ENCODE peak calls at places on chromosomes 16 and 17, in nine cellular contexts. X, Q, U, H, V, T, D, Z and C are unnamed samples.

GRCh38 chr17:36705651-36706436 is 104.5 kb downstream of the MRM1 start:
- DNase-seq in H (peak), Z (peak), U (peak), Q (no peak), X (peak), D (peak), T (peak), V (peak), C (peak)

GRCh38 chr17:73863761-73864535 is 219.7 kb upstream of the SDK2 start:
- DNase-seq in H (no peak), U (no peak), V (no peak), T (no peak), X (peak), Q (no peak), Z (peak), D (no peak), C (no peak)

GRCh38 chr17:69906306-69906705 is 168.7 kb upstream of the KCNJ16 start:
- DNase-seq in Q (no peak), H (no peak), Z (no peak), T (no peak), U (no peak), D (no peak), V (no peak), X (no peak), C (no peak)

GRCh38 chr17:37079735-37080134 is 131.0 kb downstream of the AATF start:
- DNase-seq in Q (no peak), H (no peak), Z (no peak), V (no peak), T (no peak), X (no peak), U (no peak), D (no peak), C (no peak)

GRCh38 chr16:79429276-79430128 is 171.0 kb downstream of the MAF start:
- DNase-seq in Q (no peak), H (no peak), V (no peak), T (no peak), X (no peak), Z (no peak), D (no peak), U (peak), C (no peak)

GRCh38 chr16:15404792-15405191 is 9.2 kb downstream of the MPV17L start:
- DNase-seq in X (no peak), D (no peak), V (no peak), U (peak), H (no peak), Q (no peak), Z (no peak), T (no peak), C (no peak)

GRCh38 chr16:54296543-54296942 is 10.0 kb upstream of the IRX3 start:
- DNase-seq in X (no peak), Z (no peak), Q (no peak), V (no peak), H (no peak), U (no peak), D (no peak), T (no peak), C (no peak)

GRCh38 chr16:67959520-67959919 is 8.9 kb downstream of the SLC12A4 start:
- DNase-seq in Q (no peak), D (no peak), V (no peak), Z (no peak), H (peak), U (peak), T (no peak), X (no peak), C (no peak)

DNA sequence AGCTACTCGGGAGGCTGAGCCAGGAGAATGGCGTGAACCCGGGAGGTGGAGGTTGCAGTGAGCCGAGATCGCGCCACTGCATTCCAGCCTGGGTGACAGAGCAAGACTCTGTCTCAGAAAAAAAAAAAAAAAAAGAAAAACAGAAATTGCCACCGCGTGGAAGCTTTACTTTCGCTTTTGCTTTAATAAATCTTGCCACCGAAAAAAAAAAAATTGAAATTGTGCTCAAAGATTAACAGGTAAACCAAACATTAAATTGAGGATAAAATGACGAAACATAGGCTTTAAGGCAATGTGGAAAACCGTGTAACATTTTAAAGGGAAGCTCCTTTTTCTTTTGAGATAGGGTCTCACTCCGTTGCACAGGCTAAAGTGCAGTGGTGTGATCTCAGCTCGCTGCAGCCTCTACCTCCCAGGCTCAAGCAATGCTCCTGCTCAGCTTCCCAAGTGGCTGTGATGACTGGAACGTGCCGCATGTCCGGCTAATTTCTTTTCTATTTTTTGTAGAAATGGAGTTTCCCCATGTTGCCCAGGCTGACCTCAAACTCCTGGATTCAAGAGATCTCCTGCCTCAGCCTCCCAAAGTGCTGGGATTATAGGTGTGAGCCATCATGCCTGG is 40.1 kb downstream of the ZNF276 start:
- DNase-seq in Z (no peak), U (no peak), X (no peak), T (no peak), V (no peak), Q (no peak), D (no peak), H (no peak), C (no peak)
- TF ChIP-seq POLR2AphosphoS5 in Z (no peak), U (no peak), X (no peak), T (no peak), V (no peak), Q (no peak), D (no peak), H (no peak), C (no peak)

GRCh38 chr17:48929812-48930165 is 14.9 kb downstream of the SNF8 start:
- DNase-seq in T (no peak), U (no peak), D (no peak), Q (no peak), X (no peak), Z (no peak), V (peak), H (no peak), C (no peak)

GRCh38 chr17:48927978-48928716 is 16.5 kb downstream of the SNF8 start:
- DNase-seq in V (no peak), X (no peak), T (no peak), Z (no peak), D (no peak), H (peak), Q (no peak), U (no peak), C (no peak)

GRCh38 chr17:48930435-48930873 is 14.2 kb downstream of the SNF8 start:
- DNase-seq in U (no peak), D (no peak), H (no peak), X (no peak), T (no peak), Z (no peak), V (no peak), Q (no peak), C (no peak)

GRCh38 chr17:48925991-48926342 is 17.8 kb downstream of the UBE2Z start:
- DNase-seq in V (no peak), Z (no peak), D (no peak), Q (no peak), T (no peak), U (no peak), X (no peak), H (no peak), C (no peak)

DNA sequence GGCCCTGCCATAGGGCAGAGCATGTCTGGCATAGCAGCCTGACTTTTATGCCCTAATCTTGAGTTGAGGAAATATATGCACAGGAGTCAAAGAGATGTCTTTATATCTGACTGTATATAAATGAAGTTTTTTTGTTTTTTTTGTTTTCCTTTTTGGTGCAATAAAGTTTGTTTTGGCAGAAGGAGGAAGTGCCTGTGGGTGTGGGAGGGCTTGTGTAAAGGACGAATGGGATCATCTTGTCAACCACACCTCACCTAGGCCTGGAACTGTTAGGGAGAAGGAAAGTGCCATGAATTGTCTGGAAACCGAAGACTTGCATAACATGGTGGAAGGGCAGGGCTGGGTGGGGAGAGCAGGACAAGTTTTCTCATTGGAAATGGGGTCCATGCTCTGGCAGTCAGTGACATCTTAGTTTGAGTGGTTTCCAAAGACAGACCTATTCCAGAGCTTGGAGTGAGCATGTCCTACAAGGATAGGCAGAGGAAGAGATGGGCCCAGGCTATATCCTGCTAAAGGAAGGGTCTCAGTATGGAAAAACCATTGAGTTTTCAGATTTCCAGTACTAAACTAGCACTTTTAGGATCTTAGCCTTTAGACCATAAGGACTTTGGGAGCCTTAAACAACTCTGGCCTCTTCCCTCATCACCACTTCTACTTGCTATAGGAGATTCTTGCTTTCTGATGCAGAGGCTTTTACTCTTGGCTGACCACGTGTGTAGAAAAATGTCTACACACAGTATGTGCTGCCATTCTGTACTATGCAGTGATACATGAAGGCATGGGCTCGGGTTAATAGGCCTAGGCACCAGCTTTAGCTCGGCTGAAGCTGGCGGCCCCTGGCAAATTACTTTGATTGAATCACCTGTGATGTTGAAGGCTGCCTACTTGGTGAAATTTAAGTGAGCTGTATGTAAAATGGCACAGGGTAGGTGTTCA is 15.5 kb downstream of the SNF8 start:
- DNase-seq in T (no peak), D (no peak), X (no peak), H (no peak), V (no peak), U (no peak), Q (no peak), Z (no peak), C (no peak)
- TF ChIP-seq POLR2AphosphoS5 in T (peak), D (peak), X (peak), H (peak), V (peak), U (no peak), Q (no peak), Z (no peak), C (peak)

DNA sequence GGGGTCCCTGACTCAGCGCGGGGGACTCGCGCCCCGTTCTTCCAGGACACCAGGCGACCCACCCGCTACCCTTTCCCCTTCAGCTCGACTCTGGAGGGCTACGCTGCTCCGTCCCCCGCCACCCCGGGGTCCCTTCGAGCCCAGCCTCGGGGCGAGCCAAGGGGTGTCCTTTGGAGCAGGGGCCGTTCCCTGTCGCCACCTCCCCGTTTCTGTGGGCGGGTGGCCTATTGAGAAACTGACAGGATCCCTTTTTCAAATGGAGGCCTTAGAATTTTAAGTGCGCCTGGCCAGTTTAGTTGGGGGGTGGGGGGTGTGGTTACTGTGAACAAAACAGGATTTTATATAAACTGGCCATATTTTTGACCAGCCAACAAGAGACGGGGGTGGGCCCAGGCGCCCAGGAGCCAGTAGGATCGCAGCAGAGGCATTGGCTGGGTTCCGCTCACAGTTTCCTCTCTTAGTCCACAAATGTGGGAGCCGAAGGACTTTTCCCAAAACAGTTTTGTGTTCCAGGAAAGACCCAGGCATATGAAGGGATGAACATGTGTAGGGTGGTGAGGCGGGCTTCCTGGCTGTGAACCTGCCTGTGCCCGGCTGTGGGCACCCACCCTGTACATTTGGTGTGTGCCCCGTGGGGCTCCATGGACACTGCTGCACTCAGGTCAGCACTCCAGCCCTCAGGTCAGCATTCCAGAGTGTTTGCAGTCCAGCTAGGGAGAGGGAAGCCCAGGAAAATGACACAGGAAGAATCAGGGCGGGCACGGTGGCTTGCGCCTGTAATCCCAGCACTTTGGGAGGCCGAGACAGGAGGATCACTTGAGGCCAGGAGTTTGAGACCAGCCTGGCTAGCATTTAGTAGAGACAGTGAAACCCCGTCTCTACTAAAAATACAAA is 722 bp upstream of the TIMP2 start:
- DNase-seq in Z (peak), X (peak), H (no peak), V (peak), Q (peak), T (no peak), D (no peak), U (peak), C (no peak)
- TF ChIP-seq POLR2AphosphoS5 in Z (no peak), X (no peak), H (no peak), V (no peak), Q (peak), T (no peak), D (no peak), U (peak), C (no peak)

GRCh38 chr16:50547944-50548658 is at the start of gene NKD1:
- DNase-seq in U (peak), Z (peak), D (peak), Q (peak), X (peak), T (peak), V (peak), H (peak), C (peak)
- TF ChIP-seq POLR2AphosphoS5 in U (peak), Z (peak), D (no peak), Q (no peak), X (no peak), T (no peak), V (no peak), H (no peak), C (peak)

GRCh38 chr17:81239714-81240555 is 817 bp downstream of the NDUFAF8 start:
- DNase-seq in V (peak), Q (no peak), X (peak), T (peak), H (peak), U (no peak), D (no peak), Z (no peak), C (no peak)
- TF ChIP-seq POLR2AphosphoS5 in V (no peak), Q (no peak), X (no peak), T (peak), H (no peak), U (no peak), D (peak), Z (no peak), C (no peak)

GRCh38 chr16:27317320-27317719 is 3.5 kb downstream of the IL4R start:
- DNase-seq in H (no peak), X (no peak), Z (no peak), T (no peak), Q (no peak), U (no peak), D (no peak), V (no peak), C (no peak)

GRCh38 chr16:27320261-27321012 is 6.7 kb downstream of the IL4R start:
- DNase-seq in D (no peak), Q (no peak), V (no peak), T (no peak), U (no peak), H (no peak), Z (no peak), X (no peak), C (no peak)

GRCh38 chr16:27319257-27319965 is 5.6 kb downstream of the IL4R start:
- DNase-seq in X (no peak), D (no peak), H (no peak), Z (no peak), V (no peak), T (no peak), U (no peak), Q (no peak), C (no peak)

GRCh38 chr16:27317738-27318398 is 4.1 kb downstream of the IL4R start:
- DNase-seq in T (no peak), H (no peak), D (no peak), Z (no peak), Q (no peak), V (no peak), U (no peak), X (no peak), C (no peak)

GRCh38 chr16:27318399-27319256 is 4.9 kb downstream of the IL4R start:
- DNase-seq in H (no peak), D (peak), Q (no peak), T (no peak), U (peak), Z (no peak), X (no peak), V (no peak), C (no peak)
- TF ChIP-seq POLR2AphosphoS5 in H (no peak), D (no peak), Q (no peak), T (no peak), U (no peak), Z (peak), X (no peak), V (no peak), C (no peak)

DNA sequence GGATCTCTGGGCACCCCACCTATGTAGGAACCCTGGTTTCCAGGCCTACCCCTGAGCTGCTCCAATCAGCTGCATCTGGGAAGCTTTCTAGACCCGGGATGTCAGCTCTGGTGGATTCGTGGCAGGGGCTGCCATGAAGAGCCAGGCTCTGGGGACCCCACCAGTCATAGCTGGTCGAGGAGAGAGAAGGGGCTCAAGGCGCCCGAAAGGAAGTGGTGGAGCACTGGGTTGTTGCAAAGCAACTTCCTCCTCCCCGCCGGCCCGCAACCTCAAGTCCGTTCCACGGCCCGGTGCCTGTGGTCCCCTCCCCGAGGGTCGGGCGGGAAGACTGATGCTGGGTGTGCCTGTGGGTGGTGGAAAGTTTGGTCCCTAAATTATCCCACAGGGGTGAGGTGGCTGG is 10.2 kb downstream of the TBKBP1 start:
- DNase-seq in D (no peak), Q (no peak), H (no peak), V (no peak), U (peak), T (no peak), X (no peak), Z (no peak), C (no peak)
- TF ChIP-seq POLR2AphosphoS5 in D (no peak), Q (no peak), H (no peak), V (no peak), U (no peak), T (no peak), X (no peak), Z (no peak), C (no peak)

GRCh38 chr17:64240741-64241347 is 22.2 kb downstream of the TEX2 start:
- DNase-seq in Q (no peak), Z (no peak), U (peak), H (no peak), X (peak), D (no peak), V (peak), T (no peak), C (no peak)
- TF ChIP-seq POLR2AphosphoS5 in Q (peak), Z (peak), U (peak), H (no peak), X (peak), D (no peak), V (no peak), T (no peak), C (no peak)